ENCODE peak calls at places on chromosomes 12 and 14, in eight cellular contexts. Z, B, A, T, W, F, P and R are unnamed samples.

GRCh38 chr12:14691560-14691959 is 4.8 kb downstream of the GUCY2C start:
- DNase-seq in Z (no peak), B (no peak), A (peak), T (peak), W (no peak), F (no peak), P (no peak), R (no peak)

GRCh38 chr12:52171950-52172512 is 19.8 kb downstream of the KRT80 start:
- DNase-seq in Z (no peak), B (no peak), A (no peak), T (no peak), W (no peak), F (no peak), P (peak), R (peak)

GRCh38 chr12:128783129-128783574 is 40.6 kb downstream of the SLC15A4 start:
- DNase-seq in Z (no peak), B (no peak), A (no peak), T (no peak), W (no peak), F (peak), P (no peak), R (peak)

GRCh38 chr12:43291516-43291915 is 260.5 kb downstream of the ADAMTS20 start:
- DNase-seq in Z (no peak), B (no peak), A (no peak), T (no peak), W (no peak), F (no peak), P (peak), R (no peak)

GRCh38 chr14:95095991-95096390 is 61.3 kb downstream of the DICER1 start:
- DNase-seq in Z (no peak), B (no peak), A (no peak), T (no peak), W (no peak), F (no peak), P (no peak), R (no peak)

GRCh38 chr14:102138935-102139247 is 806 bp upstream of the WDR20 start:
- DNase-seq in Z (no peak), B (no peak), A (no peak), T (peak), W (no peak), F (no peak), P (no peak), R (no peak)

GRCh38 chr14:67418368-67419174 is 6.6 kb upstream of the PLEK2 start:
- DNase-seq in Z (no peak), B (no peak), A (no peak), T (no peak), W (no peak), F (no peak), P (peak), R (no peak)

GRCh38 chr14:72597834-72598233 is 296.1 kb downstream of the DPF3 start:
- DNase-seq in Z (no peak), B (no peak), A (no peak), T (no peak), W (no peak), F (no peak), P (no peak), R (no peak)

GRCh38 chr14:68318788-68319187 is 474.1 kb downstream of the ZFP36L1 start:
- DNase-seq in Z (no peak), B (no peak), A (no peak), T (no peak), W (no peak), F (no peak), P (no peak), R (no peak)

GRCh38 chr12:42396473-42397259 is 70.7 kb downstream of the PPHLN1 start:
- DNase-seq in Z (no peak), B (no peak), A (no peak), T (no peak), W (no peak), F (no peak), P (no peak), R (no peak)

GRCh38 chr14:20606190-20606901 is 15.2 kb upstream of the RNASE12 start:
- DNase-seq in Z (no peak), B (no peak), A (no peak), T (no peak), W (no peak), F (no peak), P (peak), R (no peak)

GRCh38 chr14:90577661-90578282 is 180.9 kb downstream of the CALM1 start:
- DNase-seq in Z (no peak), B (no peak), A (no peak), T (no peak), W (no peak), F (no peak), P (no peak), R (no peak)

GRCh38 chr12:117882181-117882580 is 86.6 kb downstream of the KSR2 start:
- DNase-seq in Z (no peak), B (no peak), A (no peak), T (no peak), W (no peak), F (no peak), P (peak), R (no peak)

GRCh38 chr14:79201545-79202247 is 1009.6 kb downstream of the DIO2 start:
- DNase-seq in Z (no peak), B (no peak), A (peak), T (no peak), W (no peak), F (no peak), P (no peak), R (no peak)

GRCh38 chr12:10574307-10574706 is 39.1 kb downstream of the MAGOHB start:
- DNase-seq in Z (no peak), B (no peak), A (no peak), T (no peak), W (no peak), F (no peak), P (no peak), R (no peak)

GRCh38 chr12:49539406-49540228 is 787 bp downstream of the KCNH3 start:
- DNase-seq in Z (no peak), B (no peak), A (no peak), T (no peak), W (no peak), F (peak), P (no peak), R (no peak)

GRCh38 chr14:32809255-32809654 is 129.4 kb upstream of the NPAS3 start:
- DNase-seq in Z (no peak), B (no peak), A (no peak), T (no peak), W (no peak), F (no peak), P (no peak), R (no peak)

GRCh38 chr12:90235642-90236041 is 527.0 kb upstream of the ATP2B1 start:
- DNase-seq in Z (no peak), B (peak), A (no peak), T (no peak), W (no peak), F (no peak), P (peak), R (no peak)

GRCh38 chr12:59085680-59086079 is 165.4 kb upstream of the LRIG3 start:
- DNase-seq in Z (no peak), B (no peak), A (no peak), T (no peak), W (no peak), F (no peak), P (no peak), R (no peak)

GRCh38 chr12:123089631-123090353 is 61.1 kb downstream of the PITPNM2 start:
- DNase-seq in Z (no peak), B (peak), A (no peak), T (no peak), W (no peak), F (no peak), P (peak), R (no peak)

GRCh38 chr14:55094630-55095157 is 34.4 kb upstream of the LGALS3 start:
- DNase-seq in Z (no peak), B (no peak), A (no peak), T (peak), W (peak), F (no peak), P (peak), R (no peak)